ENCODE peak calls at places on chromosomes 13 and 19, in seven cellular contexts. P is IMR-90, E is mesenchymal stem cell, Q is H9, S is mesendoderm, X is H1, I is trophoblast cell. H is an unnamed sample. For H3K4me1, the result is how much of the 10 kb centered on the place peaks cover.

GRCh38 chr13:43261018-43261417 is 237.6 kb downstream of the DNAJC15 start:
- DNase-seq in P (peak), E (peak), Q (no peak), S (no peak), X (no peak), I (peak), H (no peak)

GRCh38 chr13:80529734-80530133 is 188.8 kb upstream of the SPRY2 start:
- DNase-seq in P (no peak), E (no peak), Q (no peak), S (no peak), X (no peak), I (no peak), H (no peak)

GRCh38 chr19:45404557-45405434 is at the start of gene PPP1R13L:
- DNase-seq in P (peak), E (no peak), Q (peak), S (peak), X (peak), I (peak), H (no peak)

GRCh38 chr13:34913040-34913439 is 29.0 kb upstream of the NBEA start:
- DNase-seq in P (no peak), E (no peak), Q (peak), S (peak), X (peak), I (no peak), H (peak)

GRCh38 chr13:62629618-62630017 is 1214.0 kb upstream of the PCDH20 start:
- DNase-seq in P (no peak), E (no peak), Q (no peak), S (no peak), X (no peak), I (no peak), H (no peak)

GRCh38 chr13:21071015-21071414 is 9.6 kb upstream of the LATS2 start:
- DNase-seq in P (no peak), E (no peak), Q (no peak), S (peak), X (no peak), I (no peak), H (no peak)

GRCh38 chr13:57601536-57601935 is 30.0 kb upstream of the PCDH17 start:
- DNase-seq in P (no peak), E (no peak), Q (no peak), S (peak), X (no peak), I (no peak), H (no peak)

GRCh38 chr19:13103961-13104847 is 1.5 kb upstream of the LYL1 start:
- DNase-seq in P (no peak), E (no peak), Q (peak), S (peak), X (peak), I (no peak), H (no peak)

GRCh38 chr13:52969373-52969772 is 59.2 kb upstream of the OLFM4 start:
- DNase-seq in P (no peak), E (no peak), Q (no peak), S (no peak), X (no peak), I (no peak), H (no peak)

GRCh38 chr19:51615991-51616390 is 14.2 kb downstream of the SIGLEC5 start:
- DNase-seq in P (no peak), E (no peak), Q (no peak), S (no peak), X (no peak), I (peak), H (no peak)

GRCh38 chr19:40907968-40908735 is 26.1 kb upstream of the CYP2A7 start:
- DNase-seq in P (no peak), E (no peak), Q (peak), S (no peak), X (peak), I (no peak), H (no peak)

GRCh38 chr19:43692882-43693281 is 22.9 kb upstream of the PLAUR start:
- DNase-seq in P (no peak), E (no peak), Q (no peak), S (no peak), X (no peak), I (no peak), H (no peak)

GRCh38 chr13:74040200-74040599 is 94.0 kb downstream of the KLF12 start:
- DNase-seq in P (peak), E (peak), Q (peak), S (peak), X (peak), I (peak), H (peak)

GRCh38 chr19:37346091-37346490 is 24.8 kb upstream of the ZNF527 start:
- DNase-seq in P (no peak), E (no peak), Q (no peak), S (no peak), X (no peak), I (no peak), H (no peak)

GRCh38 chr13:35724480-35724879 is 248.0 kb upstream of the MAB21L1 start:
- DNase-seq in P (no peak), E (no peak), Q (no peak), S (no peak), X (no peak), I (no peak), H (no peak)

GRCh38 chr13:43786766-43787517 is at the start of gene ENOX1:
- DNase-seq in P (peak), E (peak), Q (peak), S (peak), X (peak), I (peak), H (peak)

GRCh38 chr19:42850981-42851717 is 28.4 kb downstream of the PSG1 start:
- DNase-seq in P (peak), E (peak), Q (no peak), S (no peak), X (no peak), I (peak), H (no peak)

GRCh38 chr13:24215732-24216131 is 55.2 kb downstream of the SPATA13 start:
- DNase-seq in P (peak), E (peak), Q (no peak), S (peak), X (no peak), I (no peak), H (no peak)

GRCh38 chr19:53158119-53158656 is 665 bp downstream of the ZNF347 start:
- DNase-seq in P (peak), E (peak), Q (peak), S (peak), X (peak), I (peak), H (peak)

GRCh38 chr19:42965204-42965603 is 28.2 kb upstream of the PSG7 start:
- DNase-seq in P (peak), E (no peak), Q (no peak), S (no peak), X (no peak), I (peak), H (no peak)

GRCh38 chr13:62418872-62419271 is 1003.2 kb upstream of the PCDH20 start:
- DNase-seq in P (peak), E (no peak), Q (no peak), S (no peak), X (no peak), I (no peak), H (no peak)

GRCh38 chr19:31337007-31337914 is 12.0 kb downstream of the TSHZ3 start:
- DNase-seq in P (no peak), E (peak), Q (no peak), S (no peak), X (no peak), I (no peak), H (no peak)

GRCh38 chr19:45629704-45630103 is 9.5 kb downstream of the EML2 start:
- DNase-seq in P (no peak), E (no peak), Q (no peak), S (no peak), X (no peak), I (no peak), H (no peak)

GRCh38 chr19:42254083-42254849 is 662 bp downstream of the ERF start:
- DNase-seq in P (peak), E (peak), Q (peak), S (peak), X (peak), I (peak), H (peak)

GRCh38 chr13:23202383-23202782 is 21.6 kb downstream of the SGCG start:
- DNase-seq in P (no peak), E (no peak), Q (no peak), S (no peak), X (no peak), I (no peak), H (no peak)

GRCh38 chr13:72959643-72960042 is 99.2 kb upstream of the KLF5 start:
- DNase-seq in P (peak), E (no peak), Q (no peak), S (no peak), X (no peak), I (no peak), H (no peak)

GRCh38 chr19:1568320-1569019 is at the start of gene MEX3D:
- DNase-seq in P (peak), E (peak), Q (peak), S (peak), X (peak), I (peak), H (peak)

GRCh38 chr13:35720690-35721554 is 244.4 kb upstream of the MAB21L1 start:
- DNase-seq in P (peak), E (peak), Q (peak), S (peak), X (peak), I (peak), H (peak)

GRCh38 chr13:31199527-31199848 is 287 bp upstream of the B3GLCT start:
- DNase-seq in P (no peak), E (no peak), Q (no peak), S (no peak), X (no peak), I (no peak), H (no peak)

GRCh38 chr13:113933901-113934300 is 40.0 kb downstream of the C13orf46 start:
- DNase-seq in P (no peak), E (no peak), Q (no peak), S (no peak), X (no peak), I (no peak), H (no peak)

GRCh38 chr13:30135351-30135750 is 172.0 kb downstream of the KATNAL1 start:
- DNase-seq in P (no peak), E (no peak), Q (no peak), S (no peak), X (no peak), I (no peak), H (no peak)

GRCh38 chr19:51503428-51503827 is 1.8 kb upstream of the SIGLEC12 start:
- DNase-seq in P (no peak), E (no peak), Q (no peak), S (no peak), X (no peak), I (no peak), H (no peak)

GRCh38 chr13:112438094-112438493 is 61.9 kb downstream of the SPACA7 start:
- DNase-seq in P (no peak), E (no peak), Q (no peak), S (no peak), X (no peak), I (no peak), H (no peak)

DNA sequence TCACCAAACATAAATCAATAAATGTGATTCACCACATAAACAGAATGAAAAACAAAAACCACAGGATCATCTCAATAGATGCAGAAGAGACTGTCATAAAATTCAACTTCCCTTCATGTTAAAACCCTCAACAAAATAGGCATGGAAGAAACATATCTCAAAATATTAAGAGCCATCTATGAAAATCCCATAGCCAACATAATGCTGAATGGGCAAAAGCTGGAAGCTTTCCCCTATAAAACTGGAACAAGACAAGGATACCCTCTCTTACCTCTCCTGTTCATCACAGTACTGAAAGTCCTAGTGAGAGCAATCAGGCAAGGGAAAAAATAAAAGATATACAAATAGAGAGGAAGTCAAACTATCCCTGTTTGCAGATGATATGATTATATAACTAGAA is 806.1 kb upstream of the MIR17HG start:
- DNase-seq in P (no peak), E (no peak), Q (no peak), S (no peak), X (no peak), I (no peak), H (no peak)
- H2AK5ac ChIP-seq in P (no peak), E (no peak), Q (no peak), S (no peak), X (no peak), I (no peak), H (no peak)

GRCh38 chr19:50432658-50433057 is at the start of gene MYBPC2:
- DNase-seq in P (no peak), E (no peak), Q (no peak), S (no peak), X (no peak), I (peak), H (no peak)

GRCh38 chr19:50432221-50432626 is 468 bp upstream of the MYBPC2 start:
- DNase-seq in P (no peak), E (peak), Q (no peak), S (peak), X (no peak), I (no peak), H (peak)

GRCh38 chr19:50428768-50429463 is 3.8 kb upstream of the MYBPC2 start:
- DNase-seq in P (no peak), E (no peak), Q (no peak), S (no peak), X (no peak), I (no peak), H (no peak)

GRCh38 chr19:50431343-50432220 is 1.1 kb upstream of the MYBPC2 start:
- DNase-seq in P (peak), E (peak), Q (peak), S (peak), X (peak), I (peak), H (peak)

DNA sequence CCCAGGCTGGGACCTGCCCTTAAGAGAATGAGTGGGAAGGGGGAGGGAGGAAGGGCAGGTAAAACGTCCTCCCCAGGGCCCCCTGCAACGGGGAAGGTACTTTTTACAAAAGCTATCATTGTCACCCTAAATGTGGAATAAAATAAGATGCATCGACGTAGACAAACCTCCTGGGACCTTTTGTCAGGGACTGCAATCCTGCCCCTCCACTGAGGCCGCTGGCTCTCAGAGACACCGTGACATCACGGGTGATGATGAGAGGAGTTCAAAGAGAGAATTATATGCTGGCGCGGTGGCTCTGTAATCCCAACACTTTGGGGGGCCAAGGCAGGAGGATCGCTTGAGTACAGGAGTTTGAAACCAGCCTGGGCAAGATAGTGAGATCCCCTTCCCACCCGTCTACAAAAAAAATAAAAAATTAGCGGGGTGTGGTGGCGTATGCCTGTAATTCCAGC is 1.8 kb upstream of the MYBPC2 start:
- DNase-seq in P (no peak), E (no peak), Q (no peak), S (no peak), X (no peak), I (no peak), H (no peak)
- H3K4me1 ChIP-seq in P (under half), E (under half), Q (under half), S (under half), X (under half), I (under half), H (under half)

GRCh38 chr19:54341295-54341694 is 2.3 kb upstream of the LILRA4 start:
- DNase-seq in P (no peak), E (no peak), Q (no peak), S (no peak), X (no peak), I (no peak), H (no peak)
- H3K18ac ChIP-seq in P (no peak), E (no peak), Q (no peak), S (no peak), X (no peak), I (no peak), H (no peak)

DNA sequence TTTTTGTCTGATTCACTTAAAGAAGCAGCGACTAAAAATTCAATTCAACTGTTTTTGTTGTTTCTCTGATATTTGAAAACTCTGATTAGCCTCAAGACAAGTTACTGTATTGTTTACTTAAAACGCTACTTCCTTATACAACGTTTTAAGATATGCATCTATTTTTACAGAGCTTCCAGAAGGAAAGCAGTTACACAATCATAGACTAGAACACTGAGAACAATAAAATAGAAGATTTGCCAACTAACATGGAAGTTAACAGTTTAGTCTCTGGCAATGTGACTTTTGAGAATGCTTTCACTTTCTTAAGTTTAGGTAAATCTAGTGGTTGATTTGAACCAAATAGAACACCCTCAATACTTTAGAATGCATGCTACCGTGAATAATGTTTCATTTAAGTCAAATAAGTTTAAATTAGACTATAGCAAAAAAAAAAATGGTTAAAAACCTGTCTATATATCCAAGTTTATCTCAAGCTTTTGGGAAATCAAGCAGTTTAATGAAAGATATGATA is 614.8 kb downstream of the DACH1 start:
- DNase-seq in P (no peak), E (peak), Q (no peak), S (no peak), X (no peak), I (no peak), H (no peak)
- H2AK5ac ChIP-seq in P (no peak), E (no peak), Q (no peak), S (no peak), X (no peak), I (no peak), H (no peak)

GRCh38 chr19:18842166-18842565 is 10.4 kb downstream of the UPF1 start:
- DNase-seq in P (no peak), E (no peak), Q (no peak), S (no peak), X (no peak), I (no peak), H (no peak)
- H3K4me1 ChIP-seq in P (under half), E (under half), Q (under half), S (under half), X (under half), I (under half), H (under half)

DNA sequence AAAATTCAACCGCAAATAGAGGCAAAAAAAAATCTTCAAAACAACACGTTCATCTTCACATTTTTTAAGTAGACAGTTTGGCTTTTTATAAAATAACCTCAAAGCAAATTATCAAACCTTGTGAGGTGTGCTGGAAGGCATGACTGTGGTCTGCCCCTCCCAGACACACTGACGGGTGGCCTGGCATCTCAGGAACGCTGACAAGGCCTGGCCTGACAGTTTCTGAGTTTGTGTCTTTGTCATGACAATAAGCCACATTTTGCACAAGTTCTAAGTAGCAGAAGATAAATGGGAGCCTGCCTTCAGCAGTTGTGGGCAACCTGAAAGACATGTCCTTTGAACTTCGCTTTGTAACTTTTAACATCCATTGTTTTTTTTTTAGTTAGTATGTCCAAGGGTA is 38.5 kb downstream of the SOX21 start:
- DNase-seq in P (no peak), E (no peak), Q (peak), S (peak), X (no peak), I (no peak), H (no peak)
- H3K18ac ChIP-seq in P (no peak), E (no peak), Q (no peak), S (no peak), X (no peak), I (no peak), H (no peak)

GRCh38 chr19:18477974-18478373 is 40.0 kb upstream of the ISYNA1 start:
- DNase-seq in P (no peak), E (no peak), Q (no peak), S (no peak), X (no peak), I (no peak), H (no peak)
- H2AK5ac ChIP-seq in P (peak), E (peak), Q (no peak), S (no peak), X (no peak), I (peak), H (no peak)

H was measured in neuronal stem cell.